ENCODE peak calls at places on chromosomes 12 and 14, in eight cellular contexts. One of them, this sample, is unnamed.

GRCh38 chr12:70637286-70637685 is at the start of gene PTPRB:
- DNase-seq in upper lobe of right lung: no peak
- DNase-seq in HCT116: no peak
- DNase-seq in left ventricle myocardium inferior: no peak
- DNase-seq in transverse colon: no peak
- DNase-seq in cardiac muscle cell: no peak
- DNase-seq in tibial artery: no peak
- DNase-seq in CD4-positive, alpha-beta T cell: no peak
- DNase-seq in this sample: no peak

GRCh38 chr12:49518914-49519573 is 19.8 kb upstream of the KCNH3 start:
- DNase-seq in HCT116: no peak
- DNase-seq in transverse colon: no peak
- DNase-seq in left ventricle myocardium inferior: no peak
- DNase-seq in CD4-positive, alpha-beta T cell: no peak
- DNase-seq in upper lobe of right lung: no peak
- DNase-seq in tibial artery: no peak
- DNase-seq in cardiac muscle cell: peak; percentile 56
- DNase-seq in this sample: no peak

GRCh38 chr14:34843011-34843554 is 32.1 kb downstream of the BAZ1A start:
- DNase-seq in upper lobe of right lung: no peak
- DNase-seq in CD4-positive, alpha-beta T cell: no peak
- DNase-seq in cardiac muscle cell: peak; percentile 64
- DNase-seq in transverse colon: no peak
- DNase-seq in left ventricle myocardium inferior: no peak
- DNase-seq in tibial artery: no peak
- DNase-seq in HCT116: no peak
- DNase-seq in this sample: peak; percentile 91

GRCh38 chr12:11650697-11651281 is 1.3 kb downstream of the ETV6 start:
- DNase-seq in cardiac muscle cell: peak; percentile 45
- DNase-seq in left ventricle myocardium inferior: no peak
- DNase-seq in HCT116: no peak
- DNase-seq in upper lobe of right lung: no peak
- DNase-seq in CD4-positive, alpha-beta T cell: no peak
- DNase-seq in transverse colon: peak; percentile 15
- DNase-seq in tibial artery: no peak
- DNase-seq in this sample: no peak

GRCh38 chr14:50342211-50343080 is 30.3 kb downstream of the DMAC2L start:
- DNase-seq in cardiac muscle cell: peak; percentile 72
- DNase-seq in tibial artery: peak; percentile 50
- DNase-seq in CD4-positive, alpha-beta T cell: peak; percentile 23
- DNase-seq in upper lobe of right lung: no peak
- DNase-seq in left ventricle myocardium inferior: peak; percentile 51
- DNase-seq in transverse colon: peak; percentile 45
- DNase-seq in HCT116: no peak
- DNase-seq in this sample: no peak

GRCh38 chr12:49260165-49260564 is 4.7 kb upstream of the TUBA1C start:
- DNase-seq in left ventricle myocardium inferior: no peak
- DNase-seq in HCT116: no peak
- DNase-seq in upper lobe of right lung: no peak
- DNase-seq in cardiac muscle cell: peak; percentile 82
- DNase-seq in tibial artery: no peak
- DNase-seq in transverse colon: no peak
- DNase-seq in CD4-positive, alpha-beta T cell: no peak
- DNase-seq in this sample: no peak

GRCh38 chr14:58332514-58332913 is 34.2 kb downstream of the ARID4A start:
- DNase-seq in transverse colon: no peak
- DNase-seq in left ventricle myocardium inferior: no peak
- DNase-seq in cardiac muscle cell: no peak
- DNase-seq in tibial artery: no peak
- DNase-seq in HCT116: no peak
- DNase-seq in upper lobe of right lung: no peak
- DNase-seq in CD4-positive, alpha-beta T cell: no peak
- DNase-seq in this sample: no peak

GRCh38 chr14:85243306-85243705 is 286.6 kb upstream of the FLRT2 start:
- DNase-seq in upper lobe of right lung: no peak
- DNase-seq in left ventricle myocardium inferior: no peak
- DNase-seq in tibial artery: no peak
- DNase-seq in transverse colon: no peak
- DNase-seq in HCT116: no peak
- DNase-seq in CD4-positive, alpha-beta T cell: no peak
- DNase-seq in cardiac muscle cell: no peak
- DNase-seq in this sample: no peak

GRCh38 chr12:46198913-46199312 is 69.9 kb downstream of the SLC38A1 start:
- DNase-seq in cardiac muscle cell: no peak
- DNase-seq in transverse colon: no peak
- DNase-seq in left ventricle myocardium inferior: no peak
- DNase-seq in HCT116: no peak
- DNase-seq in CD4-positive, alpha-beta T cell: no peak
- DNase-seq in upper lobe of right lung: no peak
- DNase-seq in tibial artery: no peak
- DNase-seq in this sample: no peak

GRCh38 chr14:59265808-59266207 is 77.3 kb downstream of the DAAM1 start:
- DNase-seq in HCT116: no peak
- DNase-seq in tibial artery: no peak
- DNase-seq in upper lobe of right lung: no peak
- DNase-seq in cardiac muscle cell: no peak
- DNase-seq in CD4-positive, alpha-beta T cell: no peak
- DNase-seq in left ventricle myocardium inferior: no peak
- DNase-seq in transverse colon: peak; percentile 35
- DNase-seq in this sample: peak; percentile 68

GRCh38 chr12:116818341-116818856 is 62.8 kb downstream of the HRK start:
- DNase-seq in HCT116: no peak
- DNase-seq in tibial artery: peak; percentile 33
- DNase-seq in left ventricle myocardium inferior: peak; percentile 37
- DNase-seq in CD4-positive, alpha-beta T cell: no peak
- DNase-seq in cardiac muscle cell: peak; percentile 42
- DNase-seq in upper lobe of right lung: no peak
- DNase-seq in transverse colon: peak; percentile 19
- DNase-seq in this sample: no peak

GRCh38 chr14:51443195-51444018 is 203.4 kb downstream of the TMX1 start:
- DNase-seq in tibial artery: no peak
- DNase-seq in cardiac muscle cell: peak; percentile 51
- DNase-seq in HCT116: no peak
- DNase-seq in upper lobe of right lung: no peak
- DNase-seq in transverse colon: no peak
- DNase-seq in left ventricle myocardium inferior: no peak
- DNase-seq in CD4-positive, alpha-beta T cell: no peak
- DNase-seq in this sample: no peak

GRCh38 chr14:73937012-73937411 is 12.9 kb downstream of the FAM161B start:
- DNase-seq in transverse colon: no peak
- DNase-seq in HCT116: no peak
- DNase-seq in tibial artery: no peak
- DNase-seq in upper lobe of right lung: no peak
- DNase-seq in CD4-positive, alpha-beta T cell: no peak
- DNase-seq in cardiac muscle cell: no peak
- DNase-seq in left ventricle myocardium inferior: no peak
- DNase-seq in this sample: no peak

GRCh38 chr12:43277630-43278267 is 274.3 kb downstream of the ADAMTS20 start:
- DNase-seq in cardiac muscle cell: peak; percentile 64
- DNase-seq in tibial artery: no peak
- DNase-seq in HCT116: no peak
- DNase-seq in left ventricle myocardium inferior: no peak
- DNase-seq in CD4-positive, alpha-beta T cell: no peak
- DNase-seq in upper lobe of right lung: no peak
- DNase-seq in transverse colon: no peak
- DNase-seq in this sample: peak; percentile 88

GRCh38 chr14:53401646-53402045 is 248.5 kb upstream of the DDHD1 start:
- DNase-seq in CD4-positive, alpha-beta T cell: no peak
- DNase-seq in HCT116: no peak
- DNase-seq in transverse colon: no peak
- DNase-seq in cardiac muscle cell: no peak
- DNase-seq in upper lobe of right lung: no peak
- DNase-seq in tibial artery: no peak
- DNase-seq in left ventricle myocardium inferior: no peak
- DNase-seq in this sample: no peak

GRCh38 chr12:130514149-130514551 is 176.5 kb downstream of the PIWIL1 start:
- DNase-seq in cardiac muscle cell: no peak
- DNase-seq in CD4-positive, alpha-beta T cell: no peak
- DNase-seq in HCT116: no peak
- DNase-seq in upper lobe of right lung: no peak
- DNase-seq in transverse colon: no peak
- DNase-seq in left ventricle myocardium inferior: no peak
- DNase-seq in tibial artery: no peak
- DNase-seq in this sample: no peak

GRCh38 chr12:111673503-111673902 is 12.3 kb downstream of the BRAP start:
- DNase-seq in CD4-positive, alpha-beta T cell: no peak
- DNase-seq in left ventricle myocardium inferior: no peak
- DNase-seq in tibial artery: no peak
- DNase-seq in upper lobe of right lung: no peak
- DNase-seq in cardiac muscle cell: peak; percentile 65
- DNase-seq in transverse colon: no peak
- DNase-seq in HCT116: peak; percentile 33
- DNase-seq in this sample: no peak

GRCh38 chr14:80792756-80793155 is 148.8 kb downstream of the CEP128 start:
- DNase-seq in transverse colon: no peak
- DNase-seq in tibial artery: no peak
- DNase-seq in upper lobe of right lung: peak; percentile 16
- DNase-seq in left ventricle myocardium inferior: no peak
- DNase-seq in CD4-positive, alpha-beta T cell: no peak
- DNase-seq in HCT116: no peak
- DNase-seq in cardiac muscle cell: no peak
- DNase-seq in this sample: no peak

GRCh38 chr14:99564256-99564902 is 39.6 kb downstream of the CCDC85C start:
- DNase-seq in left ventricle myocardium inferior: peak; percentile 62
- DNase-seq in upper lobe of right lung: no peak
- DNase-seq in cardiac muscle cell: peak; percentile 89
- DNase-seq in CD4-positive, alpha-beta T cell: no peak
- DNase-seq in HCT116: no peak
- DNase-seq in tibial artery: peak; percentile 46
- DNase-seq in transverse colon: no peak
- DNase-seq in this sample: no peak

GRCh38 chr14:56378046-56378445 is 201.6 kb upstream of the TMEM260 start:
- DNase-seq in tibial artery: no peak
- DNase-seq in HCT116: no peak
- DNase-seq in upper lobe of right lung: no peak
- DNase-seq in transverse colon: no peak
- DNase-seq in left ventricle myocardium inferior: no peak
- DNase-seq in cardiac muscle cell: no peak
- DNase-seq in CD4-positive, alpha-beta T cell: no peak
- DNase-seq in this sample: no peak
- H3K27ac ChIP-seq in tibial artery: peak overlapping the region; percentile 65
- H3K27ac ChIP-seq in HCT116: no peak overlapping the region
- H3K27ac ChIP-seq in upper lobe of right lung: peak overlapping the region; percentile 33
- H3K27ac ChIP-seq in transverse colon: no peak overlapping the region
- H3K27ac ChIP-seq in left ventricle myocardium inferior: no peak overlapping the region
- H3K27ac ChIP-seq in cardiac muscle cell: no peak overlapping the region
- H3K27ac ChIP-seq in CD4-positive, alpha-beta T cell: no peak overlapping the region
- H3K27ac ChIP-seq in this sample: peak overlapping the region; percentile 26

DNA sequence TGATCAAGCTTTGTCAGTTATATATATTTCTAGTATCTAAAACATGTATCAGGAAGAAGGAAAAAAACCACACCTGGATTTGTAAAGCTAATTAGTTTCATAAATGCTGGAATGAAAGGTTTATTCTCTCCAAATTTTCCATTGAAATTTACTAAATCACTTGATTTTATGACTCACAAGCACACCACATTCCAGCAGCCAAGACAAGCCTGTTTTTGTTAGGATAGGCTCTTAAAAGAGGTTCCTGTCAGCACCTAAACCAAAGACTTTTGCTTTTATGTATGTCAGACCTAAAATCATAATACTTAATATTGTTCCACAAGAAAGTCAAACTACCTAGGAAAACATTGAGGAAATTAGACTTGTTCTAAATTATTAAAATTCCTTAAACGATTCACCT is 85.3 kb upstream of the PAWR start:
- DNase-seq in tibial artery: no peak
- DNase-seq in upper lobe of right lung: no peak
- DNase-seq in left ventricle myocardium inferior: no peak
- DNase-seq in cardiac muscle cell: peak; percentile 70
- DNase-seq in transverse colon: no peak
- DNase-seq in CD4-positive, alpha-beta T cell: no peak
- DNase-seq in HCT116: no peak
- DNase-seq in this sample: no peak
- H3K27ac ChIP-seq in tibial artery: peak overlapping the region; percentile 52
- H3K27ac ChIP-seq in upper lobe of right lung: no peak overlapping the region
- H3K27ac ChIP-seq in left ventricle myocardium inferior: peak overlapping the region; percentile 21
- H3K27ac ChIP-seq in cardiac muscle cell: peak overlapping the region; percentile 24
- H3K27ac ChIP-seq in transverse colon: no peak overlapping the region
- H3K27ac ChIP-seq in CD4-positive, alpha-beta T cell: no peak overlapping the region
- H3K27ac ChIP-seq in HCT116: no peak overlapping the region
- H3K27ac ChIP-seq in this sample: peak overlapping the region; percentile 18

GRCh38 chr12:2288471-2288870 is 235.7 kb downstream of the CACNA1C start:
- DNase-seq in tibial artery: peak; percentile 16
- DNase-seq in cardiac muscle cell: no peak
- DNase-seq in HCT116: no peak
- DNase-seq in CD4-positive, alpha-beta T cell: no peak
- DNase-seq in left ventricle myocardium inferior: no peak
- DNase-seq in transverse colon: no peak
- DNase-seq in upper lobe of right lung: peak; percentile 32
- DNase-seq in this sample: no peak
- H3K27ac ChIP-seq in tibial artery: peak overlapping the region; percentile 83
- H3K27ac ChIP-seq in cardiac muscle cell: no peak overlapping the region
- H3K27ac ChIP-seq in HCT116: no peak overlapping the region
- H3K27ac ChIP-seq in CD4-positive, alpha-beta T cell: no peak overlapping the region
- H3K27ac ChIP-seq in left ventricle myocardium inferior: peak overlapping the region; percentile 83
- H3K27ac ChIP-seq in transverse colon: peak overlapping the region; percentile 70
- H3K27ac ChIP-seq in upper lobe of right lung: no peak overlapping the region
- H3K27ac ChIP-seq in this sample: no peak overlapping the region

GRCh38 chr12:76413121-76413520 is 64.9 kb upstream of the BBS10 start:
- DNase-seq in tibial artery: no peak
- DNase-seq in CD4-positive, alpha-beta T cell: no peak
- DNase-seq in cardiac muscle cell: no peak
- DNase-seq in HCT116: no peak
- DNase-seq in left ventricle myocardium inferior: no peak
- DNase-seq in upper lobe of right lung: no peak
- DNase-seq in transverse colon: no peak
- DNase-seq in this sample: peak; percentile 22

GRCh38 chr12:76420221-76420620 is 72.0 kb upstream of the BBS10 start:
- DNase-seq in HCT116: no peak
- DNase-seq in upper lobe of right lung: no peak
- DNase-seq in left ventricle myocardium inferior: no peak
- DNase-seq in cardiac muscle cell: no peak
- DNase-seq in tibial artery: no peak
- DNase-seq in CD4-positive, alpha-beta T cell: no peak
- DNase-seq in transverse colon: no peak
- DNase-seq in this sample: no peak

GRCh38 chr12:76422154-76422877 is 74.1 kb upstream of the BBS10 start:
- DNase-seq in tibial artery: no peak
- DNase-seq in upper lobe of right lung: no peak
- DNase-seq in left ventricle myocardium inferior: no peak
- DNase-seq in HCT116: no peak
- DNase-seq in cardiac muscle cell: peak; percentile 4
- DNase-seq in transverse colon: no peak
- DNase-seq in CD4-positive, alpha-beta T cell: no peak
- DNase-seq in this sample: no peak

GRCh38 chr12:76422878-76423438 is 74.7 kb upstream of the BBS10 start:
- DNase-seq in left ventricle myocardium inferior: no peak
- DNase-seq in upper lobe of right lung: no peak
- DNase-seq in transverse colon: no peak
- DNase-seq in HCT116: no peak
- DNase-seq in tibial artery: no peak
- DNase-seq in cardiac muscle cell: peak; percentile 61
- DNase-seq in CD4-positive, alpha-beta T cell: no peak
- DNase-seq in this sample: peak; percentile 8

DNA sequence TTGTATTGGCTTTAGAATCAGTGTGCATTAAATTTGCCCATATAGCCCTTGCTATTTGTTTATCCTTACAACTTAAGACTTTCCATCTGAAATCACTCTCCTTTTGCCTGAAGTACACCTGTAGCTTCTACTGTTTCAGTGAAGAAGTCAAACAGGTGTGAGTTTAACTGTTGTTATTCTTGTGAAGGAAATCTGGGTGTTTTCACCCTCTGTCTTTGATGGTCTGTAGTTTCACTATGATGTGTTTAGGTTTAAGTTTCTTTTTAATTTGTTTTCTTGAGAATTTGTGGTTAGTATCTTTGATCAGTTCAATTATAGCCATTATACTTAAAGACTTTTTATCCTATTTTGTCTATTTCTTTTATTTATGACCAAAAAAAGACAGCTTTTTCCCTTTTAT is 68.9 kb upstream of the BBS10 start:
- DNase-seq in HCT116: no peak
- DNase-seq in transverse colon: no peak
- DNase-seq in left ventricle myocardium inferior: no peak
- DNase-seq in cardiac muscle cell: no peak
- DNase-seq in CD4-positive, alpha-beta T cell: no peak
- DNase-seq in upper lobe of right lung: no peak
- DNase-seq in tibial artery: no peak
- DNase-seq in this sample: no peak
- H3K27ac ChIP-seq in HCT116: no peak overlapping the region
- H3K27ac ChIP-seq in transverse colon: no peak overlapping the region
- H3K27ac ChIP-seq in left ventricle myocardium inferior: no peak overlapping the region
- H3K27ac ChIP-seq in cardiac muscle cell: no peak overlapping the region
- H3K27ac ChIP-seq in CD4-positive, alpha-beta T cell: no peak overlapping the region
- H3K27ac ChIP-seq in upper lobe of right lung: no peak overlapping the region
- H3K27ac ChIP-seq in tibial artery: no peak overlapping the region
- H3K27ac ChIP-seq in this sample: no peak overlapping the region

This sample was measured in epithelial cell of prostate.